ENCODE peak calls at places on chromosomes 16 and 17, in eight cellular contexts. One of them, this sample, is unnamed.
A peak's percentile ranks its signal among the peaks of the same experiment; 100 is the strongest.

GRCh38 chr16:82888616-82889015 is 261.8 kb downstream of the CDH13 start:
- DNase-seq in sigmoid colon: no peak
- DNase-seq in stomach: no peak
- DNase-seq in H1: no peak
- DNase-seq in HepG2: no peak
- DNase-seq in transverse colon: no peak
- DNase-seq in K562: no peak
- DNase-seq in esophagus muscularis mucosa: no peak
- DNase-seq in this sample: no peak

GRCh38 chr16:1097800-1098199 is 1.8 kb upstream of the C1QTNF8 start:
- DNase-seq in transverse colon: no peak
- DNase-seq in K562: no peak
- DNase-seq in sigmoid colon: no peak
- DNase-seq in esophagus muscularis mucosa: no peak
- DNase-seq in stomach: no peak
- DNase-seq in H1: no peak
- DNase-seq in HepG2: no peak
- DNase-seq in this sample: no peak

GRCh38 chr16:73202176-73202729 is 154.3 kb upstream of the ZFHX3 start:
- DNase-seq in HepG2: peak; percentile 55
- DNase-seq in esophagus muscularis mucosa: no peak
- DNase-seq in H1: no peak
- DNase-seq in sigmoid colon: no peak
- DNase-seq in stomach: no peak
- DNase-seq in transverse colon: peak; percentile 79
- DNase-seq in K562: no peak
- DNase-seq in this sample: no peak

GRCh38 chr17:49465352-49465751 is 29.7 kb upstream of the NGFR start:
- DNase-seq in K562: no peak
- DNase-seq in sigmoid colon: no peak
- DNase-seq in esophagus muscularis mucosa: no peak
- DNase-seq in HepG2: no peak
- DNase-seq in transverse colon: no peak
- DNase-seq in H1: no peak
- DNase-seq in stomach: no peak
- DNase-seq in this sample: no peak

GRCh38 chr17:2158011-2158410 is 103.1 kb downstream of the HIC1 start:
- DNase-seq in esophagus muscularis mucosa: no peak
- DNase-seq in sigmoid colon: peak; percentile 58
- DNase-seq in transverse colon: no peak
- DNase-seq in stomach: no peak
- DNase-seq in H1: no peak
- DNase-seq in HepG2: peak; percentile 70
- DNase-seq in K562: no peak
- DNase-seq in this sample: no peak

GRCh38 chr16:22327446-22327775 is 30.2 kb downstream of the POLR3E start:
- DNase-seq in sigmoid colon: no peak
- DNase-seq in esophagus muscularis mucosa: no peak
- DNase-seq in H1: no peak
- DNase-seq in K562: no peak
- DNase-seq in transverse colon: no peak
- DNase-seq in stomach: no peak
- DNase-seq in HepG2: no peak
- DNase-seq in this sample: no peak

GRCh38 chr17:3710951-3711383 is 12.7 kb upstream of the HASPIN start:
- DNase-seq in H1: no peak
- DNase-seq in transverse colon: peak; percentile 53
- DNase-seq in HepG2: no peak
- DNase-seq in sigmoid colon: no peak
- DNase-seq in stomach: no peak
- DNase-seq in K562: no peak
- DNase-seq in esophagus muscularis mucosa: no peak
- DNase-seq in this sample: no peak

GRCh38 chr16:22813223-22813945 is 578 bp upstream of the HS3ST2 start:
- DNase-seq in K562: peak; percentile 33
- DNase-seq in H1: peak; percentile 61
- DNase-seq in sigmoid colon: peak; percentile 67
- DNase-seq in stomach: peak; percentile 32
- DNase-seq in transverse colon: peak; percentile 32
- DNase-seq in esophagus muscularis mucosa: no peak
- DNase-seq in HepG2: peak; percentile 28
- DNase-seq in this sample: peak; percentile 73

DNA sequence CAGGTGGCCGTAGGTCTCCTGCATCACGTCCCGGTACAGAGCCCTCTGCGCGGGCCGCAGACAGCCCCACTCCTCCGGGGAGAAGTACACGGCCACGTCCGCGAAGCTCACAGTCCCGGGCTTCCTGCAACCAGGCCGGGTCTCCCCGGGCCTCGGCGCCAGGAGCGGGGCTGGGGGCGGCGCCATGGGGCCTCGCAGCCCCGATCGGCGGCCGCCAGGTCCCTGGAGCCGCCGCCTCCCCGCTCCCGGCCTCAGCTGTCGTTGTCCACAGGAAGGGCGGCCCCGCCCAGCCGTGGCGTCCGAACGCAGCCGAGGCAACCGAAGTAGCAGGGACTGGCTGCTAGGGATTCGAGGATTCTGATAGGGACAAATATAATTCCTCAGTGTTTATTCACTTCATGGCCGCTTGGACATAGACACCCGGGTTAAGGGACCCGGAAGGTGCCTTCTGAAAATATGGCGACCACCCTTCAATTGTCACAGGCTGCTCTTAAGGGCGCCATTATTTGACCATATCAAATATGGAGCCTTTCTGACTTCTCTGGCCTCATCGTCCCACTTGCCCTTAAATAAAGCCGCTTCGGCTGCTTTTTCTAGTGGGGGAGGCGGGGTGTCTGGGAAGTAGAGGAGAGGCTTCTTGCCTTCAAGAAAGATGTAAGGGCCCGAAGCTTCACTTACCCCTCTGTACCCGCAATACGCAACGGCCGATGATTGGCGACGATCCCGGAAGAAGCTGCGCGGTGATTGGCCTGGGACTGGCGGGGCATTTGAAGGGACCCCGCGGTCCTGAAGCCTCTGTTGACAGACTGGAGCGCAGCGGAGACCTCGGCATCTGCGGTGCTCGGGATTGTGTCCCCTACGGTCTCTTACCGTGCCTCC is at the start of gene ZNF688:
- DNase-seq in HepG2: peak; percentile 93
- DNase-seq in transverse colon: peak; percentile 96
- DNase-seq in H1: peak; percentile 91
- DNase-seq in stomach: peak; percentile 94
- DNase-seq in sigmoid colon: peak; percentile 99
- DNase-seq in esophagus muscularis mucosa: peak; percentile 99
- DNase-seq in K562: peak; percentile 92
- DNase-seq in this sample: peak; percentile 97
- TF ChIP-seq POLR2AphosphoS5 in HepG2: peak; percentile 15
- TF ChIP-seq POLR2AphosphoS5 in transverse colon: peak; percentile 66
- TF ChIP-seq POLR2AphosphoS5 in H1: peak; percentile 10
- TF ChIP-seq POLR2AphosphoS5 in stomach: peak; percentile 62
- TF ChIP-seq POLR2AphosphoS5 in sigmoid colon: peak; percentile 87
- TF ChIP-seq POLR2AphosphoS5 in esophagus muscularis mucosa: peak; percentile 86
- TF ChIP-seq POLR2AphosphoS5 in K562: peak; percentile 46
- TF ChIP-seq POLR2AphosphoS5 in this sample: peak; percentile 14

GRCh38 chr16:81445143-81445922 is 725 bp downstream of the CMIP start:
- DNase-seq in sigmoid colon: peak; percentile 78
- DNase-seq in HepG2: no peak
- DNase-seq in transverse colon: peak; percentile 50
- DNase-seq in stomach: peak; percentile 58
- DNase-seq in esophagus muscularis mucosa: no peak
- DNase-seq in H1: no peak
- DNase-seq in K562: peak; percentile 82
- DNase-seq in this sample: no peak

GRCh38 chr16:81448154-81449131 is 3.8 kb downstream of the CMIP start:
- DNase-seq in HepG2: peak; percentile 98
- DNase-seq in H1: no peak
- DNase-seq in K562: no peak
- DNase-seq in esophagus muscularis mucosa: no peak
- DNase-seq in stomach: peak; percentile 73
- DNase-seq in transverse colon: peak; percentile 90
- DNase-seq in sigmoid colon: no peak
- DNase-seq in this sample: no peak

GRCh38 chr16:81447383-81448101 is 2.9 kb downstream of the CMIP start:
- DNase-seq in transverse colon: peak; percentile 55
- DNase-seq in H1: no peak
- DNase-seq in sigmoid colon: no peak
- DNase-seq in stomach: peak; percentile 47
- DNase-seq in esophagus muscularis mucosa: no peak
- DNase-seq in HepG2: peak; percentile 57
- DNase-seq in K562: no peak
- DNase-seq in this sample: no peak

GRCh38 chr16:81445926-81446317 is 1.3 kb downstream of the CMIP start:
- DNase-seq in H1: no peak
- DNase-seq in stomach: no peak
- DNase-seq in esophagus muscularis mucosa: no peak
- DNase-seq in transverse colon: no peak
- DNase-seq in sigmoid colon: no peak
- DNase-seq in K562: no peak
- DNase-seq in HepG2: no peak
- DNase-seq in this sample: no peak

DNA sequence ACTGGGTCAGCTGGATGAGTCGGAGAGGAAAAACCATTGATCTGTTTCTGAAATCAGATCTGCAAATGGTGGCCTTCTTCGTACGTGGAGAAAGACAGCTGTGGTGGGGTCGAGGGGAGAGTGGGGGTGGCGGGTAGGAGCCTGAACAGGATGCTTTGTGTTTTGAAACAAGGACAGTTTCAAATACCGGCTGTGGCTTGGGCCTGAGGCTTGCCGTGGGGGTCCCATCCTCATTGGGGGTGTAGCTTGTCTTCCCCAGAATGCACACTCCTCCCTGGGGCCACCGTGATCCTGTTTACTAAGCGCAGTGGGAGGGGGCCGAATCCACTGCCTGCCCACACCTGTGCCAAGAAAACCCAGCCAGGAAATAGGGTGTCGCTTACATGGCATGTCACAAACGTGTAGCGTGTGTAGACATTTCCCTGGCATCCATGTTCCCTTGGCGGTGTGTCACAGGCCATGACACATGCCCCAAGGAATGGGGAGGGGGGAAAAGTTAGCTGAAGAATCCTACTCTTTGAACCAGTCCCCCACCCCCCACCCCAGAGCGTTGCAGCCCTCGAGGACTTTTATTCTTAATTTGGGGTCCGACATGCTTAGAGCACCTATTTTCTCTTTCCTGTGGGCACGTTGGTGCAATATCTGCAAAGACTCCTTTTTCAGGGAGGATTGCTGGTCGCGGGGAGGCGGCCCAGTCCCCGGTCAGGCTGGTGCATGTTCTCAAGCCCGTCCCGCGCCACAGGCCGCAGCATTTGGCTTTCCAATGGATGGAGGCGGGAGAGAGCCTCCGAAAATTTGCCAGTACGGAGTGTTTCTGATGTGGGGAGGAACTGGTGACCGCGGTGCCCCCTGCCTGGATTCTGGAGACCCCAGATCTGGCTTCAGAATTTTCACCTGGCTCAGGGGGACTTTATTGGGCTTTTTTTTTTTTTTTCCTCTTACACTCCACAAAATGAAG is 2.0 kb downstream of the CMIP start:
- DNase-seq in transverse colon: peak; percentile 61
- DNase-seq in stomach: peak; percentile 60
- DNase-seq in H1: no peak
- DNase-seq in HepG2: no peak
- DNase-seq in K562: no peak
- DNase-seq in esophagus muscularis mucosa: no peak
- DNase-seq in sigmoid colon: no peak
- DNase-seq in this sample: no peak
- TF ChIP-seq POLR2A in transverse colon: peak; percentile 53
- TF ChIP-seq POLR2A in stomach: no peak
- TF ChIP-seq POLR2A in H1: no peak
- TF ChIP-seq POLR2A in HepG2: no peak
- TF ChIP-seq POLR2A in K562: no peak
- TF ChIP-seq POLR2A in esophagus muscularis mucosa: no peak
- TF ChIP-seq POLR2A in sigmoid colon: no peak
- TF ChIP-seq POLR2A in this sample: no peak

GRCh38 chr17:28545787-28546415 is 6.5 kb downstream of the UNC119 start:
- DNase-seq in transverse colon: no peak
- DNase-seq in H1: no peak
- DNase-seq in HepG2: no peak
- DNase-seq in sigmoid colon: no peak
- DNase-seq in stomach: no peak
- DNase-seq in K562: peak; percentile 44
- DNase-seq in esophagus muscularis mucosa: no peak
- DNase-seq in this sample: no peak

GRCh38 chr17:28541439-28541838 is 11.0 kb downstream of the UNC119 start:
- DNase-seq in stomach: no peak
- DNase-seq in esophagus muscularis mucosa: no peak
- DNase-seq in HepG2: no peak
- DNase-seq in K562: no peak
- DNase-seq in transverse colon: no peak
- DNase-seq in H1: no peak
- DNase-seq in sigmoid colon: no peak
- DNase-seq in this sample: no peak

GRCh38 chr17:28545141-28545503 is 7.3 kb downstream of the UNC119 start:
- DNase-seq in esophagus muscularis mucosa: no peak
- DNase-seq in HepG2: no peak
- DNase-seq in H1: no peak
- DNase-seq in stomach: no peak
- DNase-seq in K562: no peak
- DNase-seq in transverse colon: no peak
- DNase-seq in sigmoid colon: no peak
- DNase-seq in this sample: no peak

GRCh38 chr17:28547096-28547622 is 5.3 kb downstream of the UNC119 start:
- DNase-seq in transverse colon: no peak
- DNase-seq in stomach: no peak
- DNase-seq in K562: no peak
- DNase-seq in HepG2: no peak
- DNase-seq in esophagus muscularis mucosa: no peak
- DNase-seq in sigmoid colon: no peak
- DNase-seq in H1: no peak
- DNase-seq in this sample: no peak

DNA sequence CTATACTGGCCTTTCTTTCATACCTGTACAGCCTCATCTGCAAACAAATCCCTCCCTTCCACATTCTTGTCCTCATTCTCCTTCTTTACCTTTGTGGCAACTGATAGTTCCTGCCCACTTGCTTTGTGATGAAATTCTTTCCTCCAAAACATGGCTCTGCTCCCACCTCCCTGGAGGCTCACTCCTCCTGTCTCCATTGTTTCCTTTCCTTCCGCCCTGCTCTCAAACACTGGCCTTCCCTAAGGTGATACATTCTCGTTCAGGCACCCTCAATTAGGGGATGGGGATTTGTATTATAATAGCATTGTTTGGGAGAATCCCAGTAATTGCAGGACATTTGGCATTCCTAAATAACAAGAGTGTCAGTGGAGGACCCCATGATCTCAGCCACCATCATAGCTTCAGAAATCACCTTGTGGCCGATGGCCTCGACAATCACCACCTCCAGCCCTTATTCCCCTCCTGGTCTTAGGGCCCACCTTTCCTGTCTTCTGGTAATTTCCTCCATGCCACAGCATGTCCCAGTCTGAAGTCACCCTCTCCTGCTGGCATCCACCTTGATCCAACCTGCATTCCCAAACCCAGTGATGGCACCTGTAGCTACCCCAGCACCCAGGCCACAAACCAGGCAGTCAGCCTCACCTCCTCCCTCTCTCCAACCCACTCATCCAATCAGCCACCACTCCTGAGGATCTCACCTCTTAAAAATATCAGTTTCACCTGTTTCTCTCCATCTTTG is 7.9 kb downstream of the UNC119 start:
- DNase-seq in transverse colon: no peak
- DNase-seq in stomach: no peak
- DNase-seq in H1: no peak
- DNase-seq in HepG2: no peak
- DNase-seq in K562: no peak
- DNase-seq in esophagus muscularis mucosa: no peak
- DNase-seq in sigmoid colon: no peak
- DNase-seq in this sample: no peak
- TF ChIP-seq EP300 in transverse colon: no peak
- TF ChIP-seq EP300 in stomach: no peak
- TF ChIP-seq EP300 in H1: no peak
- TF ChIP-seq EP300 in HepG2: no peak
- TF ChIP-seq EP300 in K562: no peak
- TF ChIP-seq EP300 in esophagus muscularis mucosa: no peak
- TF ChIP-seq EP300 in sigmoid colon: no peak
- TF ChIP-seq EP300 in this sample: no peak

GRCh38 chr17:15943971-15944719 is 785 bp upstream of the ADORA2B start:
- DNase-seq in esophagus muscularis mucosa: no peak
- DNase-seq in stomach: no peak
- DNase-seq in transverse colon: no peak
- DNase-seq in sigmoid colon: peak; percentile 68
- DNase-seq in HepG2: no peak
- DNase-seq in K562: no peak
- DNase-seq in H1: no peak
- DNase-seq in this sample: no peak

GRCh38 chr17:15946611-15947120 is 1.7 kb downstream of the ADORA2B start:
- DNase-seq in transverse colon: peak; percentile 47
- DNase-seq in sigmoid colon: peak; percentile 64
- DNase-seq in K562: no peak
- DNase-seq in stomach: no peak
- DNase-seq in HepG2: no peak
- DNase-seq in esophagus muscularis mucosa: no peak
- DNase-seq in H1: no peak
- DNase-seq in this sample: no peak

GRCh38 chr17:15945493-15946209 is 721 bp downstream of the ADORA2B start:
- DNase-seq in transverse colon: peak; percentile 36
- DNase-seq in K562: peak; percentile 65
- DNase-seq in HepG2: no peak
- DNase-seq in stomach: no peak
- DNase-seq in esophagus muscularis mucosa: no peak
- DNase-seq in sigmoid colon: peak; percentile 71
- DNase-seq in H1: no peak
- DNase-seq in this sample: no peak

GRCh38 chr17:15947331-15947730 is 2.4 kb downstream of the ADORA2B start:
- DNase-seq in stomach: no peak
- DNase-seq in K562: no peak
- DNase-seq in H1: no peak
- DNase-seq in HepG2: no peak
- DNase-seq in esophagus muscularis mucosa: no peak
- DNase-seq in sigmoid colon: no peak
- DNase-seq in transverse colon: peak; percentile 72
- DNase-seq in this sample: no peak

GRCh38 chr17:15944720-15945492 is at the start of gene ADORA2B:
- DNase-seq in stomach: peak; percentile 60
- DNase-seq in K562: peak; percentile 95
- DNase-seq in esophagus muscularis mucosa: no peak
- DNase-seq in H1: no peak
- DNase-seq in HepG2: peak; percentile 60
- DNase-seq in transverse colon: peak; percentile 76
- DNase-seq in sigmoid colon: peak; percentile 78
- DNase-seq in this sample: no peak
- TF ChIP-seq POLR2AphosphoS5 in stomach: no peak
- TF ChIP-seq POLR2AphosphoS5 in K562: no peak
- TF ChIP-seq POLR2AphosphoS5 in esophagus muscularis mucosa: no peak
- TF ChIP-seq POLR2AphosphoS5 in H1: peak; percentile 26
- TF ChIP-seq POLR2AphosphoS5 in HepG2: peak; percentile 55
- TF ChIP-seq POLR2AphosphoS5 in transverse colon: no peak
- TF ChIP-seq POLR2AphosphoS5 in sigmoid colon: peak; percentile 12
- TF ChIP-seq POLR2AphosphoS5 in this sample: no peak

This sample was measured in suprapubic skin.